ENCODE peak calls at places on chromosomes 3 and 15, in five cellular contexts. One of them, this sample, is unnamed.

GRCh38 chr15:55721554-55722185 is 21.3 kb downstream of the PRTG start:
- DNase-seq in activated T-helper 1 cell treated with Interleukin-2 at 50 U/mL for 16 hours: no peak
- DNase-seq in fibroblast of gingiva: no peak
- DNase-seq in OCI-LY7: no peak
- DNase-seq in tibial artery: no peak
- DNase-seq in this sample: no peak

GRCh38 chr15:51281368-51281967 is 56.9 kb downstream of the CYP19A1 start:
- DNase-seq in activated T-helper 1 cell treated with Interleukin-2 at 50 U/mL for 16 hours: no peak
- DNase-seq in fibroblast of gingiva: peak; percentile 65
- DNase-seq in OCI-LY7: peak; percentile 14
- DNase-seq in tibial artery: peak; percentile 86
- DNase-seq in this sample: no peak

GRCh38 chr15:41897327-41897726 is 3.5 kb upstream of the SPTBN5 start:
- DNase-seq in activated T-helper 1 cell treated with Interleukin-2 at 50 U/mL for 16 hours: no peak
- DNase-seq in fibroblast of gingiva: no peak
- DNase-seq in OCI-LY7: no peak
- DNase-seq in tibial artery: no peak
- DNase-seq in this sample: no peak

GRCh38 chr3:52333869-52334557 is 17.9 kb downstream of the DNAH1 start:
- DNase-seq in activated T-helper 1 cell treated with Interleukin-2 at 50 U/mL for 16 hours: no peak
- DNase-seq in fibroblast of gingiva: no peak
- DNase-seq in OCI-LY7: no peak
- DNase-seq in tibial artery: no peak
- DNase-seq in this sample: no peak

GRCh38 chr3:122318620-122319019 is 6.4 kb upstream of the CSTA start:
- DNase-seq in activated T-helper 1 cell treated with Interleukin-2 at 50 U/mL for 16 hours: no peak
- DNase-seq in fibroblast of gingiva: no peak
- DNase-seq in OCI-LY7: no peak
- DNase-seq in tibial artery: no peak
- DNase-seq in this sample: no peak

GRCh38 chr3:19348929-19349564 is 200.7 kb downstream of the KCNH8 start:
- DNase-seq in activated T-helper 1 cell treated with Interleukin-2 at 50 U/mL for 16 hours: no peak
- DNase-seq in fibroblast of gingiva: no peak
- DNase-seq in OCI-LY7: peak; percentile 77
- DNase-seq in tibial artery: no peak
- DNase-seq in this sample: no peak

GRCh38 chr15:91852741-91853500 is 587 bp upstream of the SLCO3A1 start:
- DNase-seq in activated T-helper 1 cell treated with Interleukin-2 at 50 U/mL for 16 hours: peak; percentile 67
- DNase-seq in fibroblast of gingiva: peak; percentile 71
- DNase-seq in OCI-LY7: peak; percentile 86
- DNase-seq in tibial artery: peak; percentile 87
- DNase-seq in this sample: peak; percentile 73

GRCh38 chr3:278300-279064 is 81.9 kb downstream of the CHL1 start:
- DNase-seq in activated T-helper 1 cell treated with Interleukin-2 at 50 U/mL for 16 hours: no peak
- DNase-seq in fibroblast of gingiva: no peak
- DNase-seq in OCI-LY7: peak; percentile 96
- DNase-seq in tibial artery: no peak
- DNase-seq in this sample: no peak

GRCh38 chr3:194382892-194383223 is 13.3 kb upstream of the LRRC15 start:
- DNase-seq in activated T-helper 1 cell treated with Interleukin-2 at 50 U/mL for 16 hours: no peak
- DNase-seq in fibroblast of gingiva: no peak
- DNase-seq in OCI-LY7: no peak
- DNase-seq in tibial artery: no peak
- DNase-seq in this sample: no peak

GRCh38 chr3:66196633-66197032 is 24.2 kb upstream of the SLC25A26 start:
- DNase-seq in activated T-helper 1 cell treated with Interleukin-2 at 50 U/mL for 16 hours: no peak
- DNase-seq in fibroblast of gingiva: no peak
- DNase-seq in OCI-LY7: no peak
- DNase-seq in tibial artery: no peak
- DNase-seq in this sample: no peak

GRCh38 chr3:146469206-146470017 is at the start of gene PLSCR2:
- DNase-seq in activated T-helper 1 cell treated with Interleukin-2 at 50 U/mL for 16 hours: peak; percentile 58
- DNase-seq in fibroblast of gingiva: peak; percentile 67
- DNase-seq in OCI-LY7: peak; percentile 87
- DNase-seq in tibial artery: peak; percentile 79
- DNase-seq in this sample: peak; percentile 52

GRCh38 chr15:38275951-38276350 is 23.3 kb downstream of the SPRED1 start:
- DNase-seq in activated T-helper 1 cell treated with Interleukin-2 at 50 U/mL for 16 hours: no peak
- DNase-seq in fibroblast of gingiva: peak; percentile 61
- DNase-seq in OCI-LY7: no peak
- DNase-seq in tibial artery: no peak
- DNase-seq in this sample: no peak

GRCh38 chr3:30770387-30770786 is 124.1 kb downstream of the GADL1 start:
- DNase-seq in activated T-helper 1 cell treated with Interleukin-2 at 50 U/mL for 16 hours: no peak
- DNase-seq in fibroblast of gingiva: peak; percentile 72
- DNase-seq in OCI-LY7: no peak
- DNase-seq in tibial artery: peak; percentile 72
- DNase-seq in this sample: no peak

GRCh38 chr3:62159693-62160092 is 213.7 kb downstream of the FEZF2 start:
- DNase-seq in activated T-helper 1 cell treated with Interleukin-2 at 50 U/mL for 16 hours: no peak
- DNase-seq in fibroblast of gingiva: peak; percentile 85
- DNase-seq in OCI-LY7: no peak
- DNase-seq in tibial artery: peak; percentile 94
- DNase-seq in this sample: no peak

GRCh38 chr15:93266291-93266690 is 177.3 kb upstream of the RGMA start:
- DNase-seq in activated T-helper 1 cell treated with Interleukin-2 at 50 U/mL for 16 hours: no peak
- DNase-seq in fibroblast of gingiva: no peak
- DNase-seq in OCI-LY7: no peak
- DNase-seq in tibial artery: no peak
- DNase-seq in this sample: no peak

GRCh38 chr3:48245136-48245535 is 4.2 kb downstream of the ZNF589 start:
- DNase-seq in activated T-helper 1 cell treated with Interleukin-2 at 50 U/mL for 16 hours: no peak
- DNase-seq in fibroblast of gingiva: no peak
- DNase-seq in OCI-LY7: no peak
- DNase-seq in tibial artery: peak; percentile 41
- DNase-seq in this sample: no peak

GRCh38 chr3:72343078-72343477 is 505.2 kb downstream of the SHQ1 start:
- DNase-seq in activated T-helper 1 cell treated with Interleukin-2 at 50 U/mL for 16 hours: no peak
- DNase-seq in fibroblast of gingiva: no peak
- DNase-seq in OCI-LY7: no peak
- DNase-seq in tibial artery: peak; percentile 10
- DNase-seq in this sample: no peak

GRCh38 chr3:4852780-4853748 is 126.2 kb upstream of the BHLHE40 start:
- DNase-seq in activated T-helper 1 cell treated with Interleukin-2 at 50 U/mL for 16 hours: no peak
- DNase-seq in fibroblast of gingiva: no peak
- DNase-seq in OCI-LY7: no peak
- DNase-seq in tibial artery: no peak
- DNase-seq in this sample: no peak

GRCh38 chr15:37220949-37221670 is 120.8 kb upstream of the MEIS2 start:
- DNase-seq in activated T-helper 1 cell treated with Interleukin-2 at 50 U/mL for 16 hours: no peak
- DNase-seq in fibroblast of gingiva: no peak
- DNase-seq in OCI-LY7: no peak
- DNase-seq in tibial artery: no peak
- DNase-seq in this sample: no peak

GRCh38 chr3:152834354-152835310 is at the start of gene P2RY1:
- DNase-seq in activated T-helper 1 cell treated with Interleukin-2 at 50 U/mL for 16 hours: no peak
- DNase-seq in fibroblast of gingiva: peak; percentile 46
- DNase-seq in OCI-LY7: peak; percentile 41
- DNase-seq in tibial artery: peak; percentile 70
- DNase-seq in this sample: no peak

GRCh38 chr15:40381818-40382529 is 547 bp upstream of the KNSTRN start:
- DNase-seq in activated T-helper 1 cell treated with Interleukin-2 at 50 U/mL for 16 hours: no peak
- DNase-seq in fibroblast of gingiva: no peak
- DNase-seq in OCI-LY7: no peak
- DNase-seq in tibial artery: no peak
- DNase-seq in this sample: no peak

GRCh38 chr3:193805448-193805847 is 212.4 kb downstream of the OPA1 start:
- DNase-seq in activated T-helper 1 cell treated with Interleukin-2 at 50 U/mL for 16 hours: no peak
- DNase-seq in fibroblast of gingiva: no peak
- DNase-seq in OCI-LY7: no peak
- DNase-seq in tibial artery: no peak
- DNase-seq in this sample: no peak

GRCh38 chr3:38168151-38168987 is 3.0 kb downstream of the OXSR1 start:
- DNase-seq in activated T-helper 1 cell treated with Interleukin-2 at 50 U/mL for 16 hours: no peak
- DNase-seq in fibroblast of gingiva: peak; percentile 55
- DNase-seq in OCI-LY7: no peak
- DNase-seq in tibial artery: no peak
- DNase-seq in this sample: no peak

GRCh38 chr3:24683511-24684384 is 189.1 kb upstream of the THRB start:
- DNase-seq in activated T-helper 1 cell treated with Interleukin-2 at 50 U/mL for 16 hours: no peak
- DNase-seq in fibroblast of gingiva: peak; percentile 80
- DNase-seq in OCI-LY7: no peak
- DNase-seq in tibial artery: no peak
- DNase-seq in this sample: no peak

GRCh38 chr15:89647191-89647851 is 7.9 kb downstream of the KIF7 start:
- DNase-seq in activated T-helper 1 cell treated with Interleukin-2 at 50 U/mL for 16 hours: peak; percentile 33
- DNase-seq in fibroblast of gingiva: peak; percentile 42
- DNase-seq in OCI-LY7: peak; percentile 51
- DNase-seq in tibial artery: peak; percentile 86
- DNase-seq in this sample: peak; percentile 51

GRCh38 chr3:31893174-31893573 is 87.9 kb downstream of the OSBPL10 start:
- DNase-seq in activated T-helper 1 cell treated with Interleukin-2 at 50 U/mL for 16 hours: no peak
- DNase-seq in fibroblast of gingiva: peak; percentile 38
- DNase-seq in OCI-LY7: no peak
- DNase-seq in tibial artery: no peak
- DNase-seq in this sample: no peak

GRCh38 chr3:66038384-66038725 is 363 bp downstream of the MAGI1 start:
- DNase-seq in activated T-helper 1 cell treated with Interleukin-2 at 50 U/mL for 16 hours: no peak
- DNase-seq in fibroblast of gingiva: no peak
- DNase-seq in OCI-LY7: no peak
- DNase-seq in tibial artery: no peak
- DNase-seq in this sample: no peak

GRCh38 chr15:63389902-63390301 is 8.3 kb upstream of the CA12 start:
- DNase-seq in activated T-helper 1 cell treated with Interleukin-2 at 50 U/mL for 16 hours: no peak
- DNase-seq in fibroblast of gingiva: no peak
- DNase-seq in OCI-LY7: peak; percentile 10
- DNase-seq in tibial artery: no peak
- DNase-seq in this sample: no peak

GRCh38 chr3:193096076-193096475 is 144.9 kb upstream of the PLAAT1 start:
- DNase-seq in activated T-helper 1 cell treated with Interleukin-2 at 50 U/mL for 16 hours: no peak
- DNase-seq in fibroblast of gingiva: no peak
- DNase-seq in OCI-LY7: no peak
- DNase-seq in tibial artery: no peak
- DNase-seq in this sample: no peak

GRCh38 chr3:40623567-40623966 is 98.8 kb downstream of the ZNF621 start:
- DNase-seq in activated T-helper 1 cell treated with Interleukin-2 at 50 U/mL for 16 hours: no peak
- DNase-seq in fibroblast of gingiva: no peak
- DNase-seq in OCI-LY7: peak; percentile 29
- DNase-seq in tibial artery: no peak
- DNase-seq in this sample: no peak